ENCODE peak calls at places on chromosome 12, in eight cellular contexts. L is H4; V is NCI-H1092; Z is activated CD4-positive, alpha-beta T cell treated with anti-CD3 and anti-CD28 coated beads, Interleukin-2, amount 50 U/mL, for 4 hours; J is HT-29; I is AG10803; A is choroid plexus epithelial cell; G is CD8-positive, alpha-beta memory T cell. T is an unnamed sample.

GRCh38 chr12:120468271-120468845 is 1.2 kb downstream of the SRSF9 start:
- DNase-seq in L (no peak), V (no peak), Z (no peak), J (peak), I (peak), A (peak), G (no peak), T (no peak)

GRCh38 chr12:106345739-106346138 is 11.8 kb upstream of the POLR3B start:
- DNase-seq in L (peak), V (no peak), Z (no peak), J (peak), I (peak), A (peak), G (no peak), T (no peak)

GRCh38 chr12:113169697-113170096 is 15.6 kb downstream of the DDX54 start:
- DNase-seq in L (no peak), V (no peak), Z (no peak), J (no peak), I (no peak), A (no peak), G (no peak), T (no peak)

GRCh38 chr12:117857632-117858274 is 111.0 kb downstream of the KSR2 start:
- DNase-seq in L (peak), V (no peak), Z (peak), J (peak), I (peak), A (peak), G (no peak), T (no peak)

GRCh38 chr12:48291511-48291910 is 59.2 kb downstream of the ZNF641 start:
- DNase-seq in L (no peak), V (no peak), Z (no peak), J (no peak), I (no peak), A (no peak), G (no peak), T (no peak)

GRCh38 chr12:94575024-94575423 is 75.3 kb downstream of the TMCC3 start:
- DNase-seq in L (no peak), V (no peak), Z (no peak), J (no peak), I (no peak), A (no peak), G (no peak), T (no peak)

GRCh38 chr12:53954694-53955035 is at the start of gene HOXC12:
- DNase-seq in L (no peak), V (no peak), Z (no peak), J (no peak), I (no peak), A (no peak), G (no peak), T (no peak)

GRCh38 chr12:122835693-122836026 is 403 bp downstream of the HIP1R start:
- DNase-seq in L (no peak), V (no peak), Z (no peak), J (peak), I (no peak), A (no peak), G (peak), T (peak)

GRCh38 chr12:1544991-1545700 is 49.2 kb downstream of the FBXL14 start:
- DNase-seq in L (no peak), V (no peak), Z (no peak), J (peak), I (peak), A (peak), G (no peak), T (no peak)

GRCh38 chr12:73413051-73413450 is 1124.6 kb upstream of the ATXN7L3B start:
- DNase-seq in L (no peak), V (no peak), Z (no peak), J (no peak), I (no peak), A (no peak), G (no peak), T (no peak)

GRCh38 chr12:84186433-84186832 is 726.2 kb downstream of the SLC6A15 start:
- DNase-seq in L (no peak), V (no peak), Z (no peak), J (no peak), I (no peak), A (no peak), G (no peak), T (no peak)

GRCh38 chr12:99505805-99506204 is 141.7 kb upstream of the GARIN6 start:
- DNase-seq in L (no peak), V (no peak), Z (no peak), J (no peak), I (no peak), A (no peak), G (no peak), T (no peak)

GRCh38 chr12:229441-230191 is 15.7 kb upstream of the SLC6A12 start:
- DNase-seq in L (no peak), V (no peak), Z (no peak), J (no peak), I (no peak), A (no peak), G (no peak), T (no peak)

GRCh38 chr12:113088971-113089756 is 32.6 kb downstream of the DTX1 start:
- DNase-seq in L (no peak), V (no peak), Z (peak), J (no peak), I (no peak), A (no peak), G (peak), T (peak)

GRCh38 chr12:11812558-11813421 is 163.3 kb downstream of the ETV6 start:
- DNase-seq in L (no peak), V (peak), Z (no peak), J (peak), I (peak), A (peak), G (no peak), T (peak)

GRCh38 chr12:80702889-80703605 is 4.4 kb upstream of the MYF6 start:
- DNase-seq in L (peak), V (no peak), Z (no peak), J (peak), I (peak), A (peak), G (no peak), T (no peak)

GRCh38 chr12:47990351-47991105 is 13.7 kb downstream of the COL2A1 start:
- DNase-seq in L (no peak), V (no peak), Z (no peak), J (no peak), I (no peak), A (peak), G (peak), T (peak)

GRCh38 chr12:50224026-50224692 is 57.0 kb upstream of the CERS5 start:
- DNase-seq in L (peak), V (no peak), Z (no peak), J (peak), I (peak), A (no peak), G (peak), T (peak)

GRCh38 chr12:75706786-75707605 is 195.6 kb upstream of the KRR1 start:
- DNase-seq in L (peak), V (no peak), Z (no peak), J (no peak), I (peak), A (peak), G (no peak), T (no peak)

GRCh38 chr12:104187446-104188155 is 28.0 kb upstream of the TXNRD1 start:
- DNase-seq in L (no peak), V (no peak), Z (no peak), J (peak), I (no peak), A (no peak), G (no peak), T (no peak)

GRCh38 chr12:47377414-47378221 is 297.9 kb upstream of the AMIGO2 start:
- DNase-seq in L (peak), V (no peak), Z (no peak), J (no peak), I (peak), A (peak), G (no peak), T (no peak)

GRCh38 chr12:8078400-8078799 is 3.7 kb upstream of the NECAP1 start:
- DNase-seq in L (peak), V (peak), Z (peak), J (no peak), I (peak), A (peak), G (peak), T (peak)

GRCh38 chr12:93311827-93312226 is 65.9 kb upstream of the NUDT4 start:
- DNase-seq in L (no peak), V (no peak), Z (no peak), J (peak), I (no peak), A (no peak), G (no peak), T (no peak)

GRCh38 chr12:1993871-1994371 is 10.3 kb downstream of the DCP1B start:
- DNase-seq in L (peak), V (no peak), Z (no peak), J (no peak), I (peak), A (peak), G (peak), T (no peak)